ENCODE peak calls at places on chromosomes 5 and 9, in five cellular contexts. One of them, this sample, is unnamed.

GRCh38 chr5:108753331-108753730 is 5.6 kb downstream of the FER start:
- DNase-seq in tibial artery: no peak
- DNase-seq in mammary epithelial cell: peak
- DNase-seq in AG09309: no peak
- DNase-seq in heart left ventricle: no peak
- DNase-seq in this sample: peak

GRCh38 chr9:114359801-114360200 is 28.0 kb downstream of the AKNA start:
- DNase-seq in heart left ventricle: no peak
- DNase-seq in mammary epithelial cell: no peak
- DNase-seq in tibial artery: no peak
- DNase-seq in AG09309: no peak
- DNase-seq in this sample: no peak

GRCh38 chr5:120446896-120447295 is 17.2 kb upstream of the PRR16 start:
- DNase-seq in AG09309: peak
- DNase-seq in tibial artery: no peak
- DNase-seq in heart left ventricle: no peak
- DNase-seq in mammary epithelial cell: no peak
- DNase-seq in this sample: peak

GRCh38 chr5:170254056-170254455 is 21.3 kb downstream of the C5orf58 start:
- DNase-seq in tibial artery: no peak
- DNase-seq in AG09309: no peak
- DNase-seq in heart left ventricle: no peak
- DNase-seq in mammary epithelial cell: peak
- DNase-seq in this sample: no peak

GRCh38 chr5:178542455-178542854 is 47.7 kb downstream of the COL23A1 start:
- DNase-seq in heart left ventricle: no peak
- DNase-seq in AG09309: no peak
- DNase-seq in tibial artery: no peak
- DNase-seq in mammary epithelial cell: no peak
- DNase-seq in this sample: peak

GRCh38 chr9:36744678-36745077 is 172.0 kb downstream of the MELK start:
- DNase-seq in tibial artery: no peak
- DNase-seq in AG09309: no peak
- DNase-seq in heart left ventricle: no peak
- DNase-seq in mammary epithelial cell: no peak
- DNase-seq in this sample: no peak

GRCh38 chr9:128702445-128702948 is at the start of gene PKN3:
- DNase-seq in tibial artery: peak
- DNase-seq in mammary epithelial cell: peak
- DNase-seq in AG09309: no peak
- DNase-seq in heart left ventricle: peak
- DNase-seq in this sample: peak

GRCh38 chr5:60185230-60186104 is 291.9 kb upstream of the PDE4D start:
- DNase-seq in AG09309: no peak
- DNase-seq in mammary epithelial cell: peak
- DNase-seq in tibial artery: no peak
- DNase-seq in heart left ventricle: no peak
- DNase-seq in this sample: no peak

GRCh38 chr9:35909274-35909673 is at the start of gene SPAAR:
- DNase-seq in mammary epithelial cell: no peak
- DNase-seq in heart left ventricle: no peak
- DNase-seq in tibial artery: no peak
- DNase-seq in AG09309: no peak
- DNase-seq in this sample: no peak

GRCh38 chr5:67166460-67166871 is 30.1 kb downstream of the CD180 start:
- DNase-seq in tibial artery: peak
- DNase-seq in heart left ventricle: peak
- DNase-seq in mammary epithelial cell: no peak
- DNase-seq in AG09309: no peak
- DNase-seq in this sample: no peak

GRCh38 chr9:135673941-135674340 is 10.8 kb downstream of the LCN9 start:
- DNase-seq in heart left ventricle: peak
- DNase-seq in mammary epithelial cell: no peak
- DNase-seq in AG09309: no peak
- DNase-seq in tibial artery: no peak
- DNase-seq in this sample: no peak

GRCh38 chr9:111744363-111744762 is 50.4 kb downstream of the SHOC1 start:
- DNase-seq in AG09309: no peak
- DNase-seq in mammary epithelial cell: no peak
- DNase-seq in tibial artery: no peak
- DNase-seq in heart left ventricle: no peak
- DNase-seq in this sample: peak

GRCh38 chr9:15543033-15543791 is 9.6 kb upstream of the CCDC171 start:
- DNase-seq in AG09309: no peak
- DNase-seq in mammary epithelial cell: no peak
- DNase-seq in tibial artery: no peak
- DNase-seq in heart left ventricle: no peak
- DNase-seq in this sample: no peak

GRCh38 chr9:347667-348292 is 133.1 kb downstream of the DOCK8 start:
- DNase-seq in tibial artery: no peak
- DNase-seq in AG09309: peak
- DNase-seq in heart left ventricle: no peak
- DNase-seq in mammary epithelial cell: peak
- DNase-seq in this sample: peak

GRCh38 chr9:18492612-18493011 is 18.7 kb downstream of the ADAMTSL1 start:
- DNase-seq in heart left ventricle: no peak
- DNase-seq in tibial artery: no peak
- DNase-seq in AG09309: no peak
- DNase-seq in mammary epithelial cell: no peak
- DNase-seq in this sample: peak

GRCh38 chr5:95283761-95284511 is 958 bp downstream of the MCTP1 start:
- DNase-seq in mammary epithelial cell: peak
- DNase-seq in tibial artery: no peak
- DNase-seq in AG09309: no peak
- DNase-seq in heart left ventricle: peak
- DNase-seq in this sample: no peak

GRCh38 chr9:89939893-89940292 is 335.1 kb downstream of the GADD45G start:
- DNase-seq in tibial artery: no peak
- DNase-seq in mammary epithelial cell: no peak
- DNase-seq in heart left ventricle: no peak
- DNase-seq in AG09309: no peak
- DNase-seq in this sample: no peak

GRCh38 chr5:57172466-57172961 is 1.3 kb upstream of the GPBP1 start:
- DNase-seq in tibial artery: no peak
- DNase-seq in AG09309: no peak
- DNase-seq in heart left ventricle: no peak
- DNase-seq in mammary epithelial cell: peak
- DNase-seq in this sample: no peak

GRCh38 chr5:51382759-51383493 is at the start of gene ISL1:
- DNase-seq in AG09309: peak
- DNase-seq in heart left ventricle: peak
- DNase-seq in mammary epithelial cell: peak
- DNase-seq in tibial artery: no peak
- DNase-seq in this sample: peak

GRCh38 chr5:135028791-135029467 is 5.1 kb downstream of the PITX1 start:
- DNase-seq in tibial artery: no peak
- DNase-seq in mammary epithelial cell: no peak
- DNase-seq in heart left ventricle: no peak
- DNase-seq in AG09309: no peak
- DNase-seq in this sample: no peak

GRCh38 chr5:20105915-20106314 is 117.9 kb upstream of the CDH18 start:
- DNase-seq in AG09309: no peak
- DNase-seq in mammary epithelial cell: no peak
- DNase-seq in tibial artery: no peak
- DNase-seq in heart left ventricle: no peak
- DNase-seq in this sample: no peak

DNA sequence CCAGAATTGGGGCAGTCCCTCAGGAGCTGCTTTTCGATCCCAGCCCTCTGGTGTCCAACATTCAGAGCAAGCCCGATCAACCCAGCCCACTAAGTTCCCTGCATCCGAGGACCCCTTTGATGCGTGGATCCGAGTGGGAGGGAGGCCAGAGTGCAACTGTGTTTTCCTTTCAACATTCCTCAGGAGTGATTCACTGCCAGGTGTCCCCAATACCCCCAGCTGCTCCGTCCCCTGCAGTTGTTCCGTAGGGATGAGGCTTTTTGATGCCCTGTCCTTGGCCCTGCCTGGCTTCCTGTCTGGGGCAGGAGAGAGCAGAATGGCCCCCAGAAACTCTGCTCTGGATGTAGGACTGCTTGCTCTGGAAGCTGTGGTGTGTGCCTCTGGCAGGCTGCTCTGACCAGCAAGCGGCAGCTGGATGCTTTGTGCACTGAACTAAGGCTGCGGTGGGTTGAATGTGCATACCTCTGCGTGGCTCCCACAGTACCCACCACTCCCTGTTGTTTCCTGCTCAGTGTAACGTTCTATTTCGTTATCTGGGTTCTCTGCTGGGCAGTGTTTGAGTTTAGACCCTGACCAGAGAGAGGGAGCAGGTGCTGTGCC is 117.5 kb downstream of the BOD1 start:
- DNase-seq in heart left ventricle: no peak
- DNase-seq in mammary epithelial cell: no peak
- DNase-seq in tibial artery: no peak
- DNase-seq in AG09309: no peak
- DNase-seq in this sample: no peak
- H3K4me3 ChIP-seq in heart left ventricle: no peak
- H3K4me3 ChIP-seq in mammary epithelial cell: no peak
- H3K4me3 ChIP-seq in tibial artery: no peak
- H3K4me3 ChIP-seq in AG09309: no peak
- H3K4me3 ChIP-seq in this sample: no peak

GRCh38 chr9:120875643-120875953 is 1.4 kb downstream of the PHF19 start:
- DNase-seq in tibial artery: no peak
- DNase-seq in heart left ventricle: no peak
- DNase-seq in mammary epithelial cell: no peak
- DNase-seq in AG09309: no peak
- DNase-seq in this sample: no peak

GRCh38 chr9:120876842-120877240 is at the start of gene PHF19:
- DNase-seq in heart left ventricle: peak
- DNase-seq in AG09309: no peak
- DNase-seq in mammary epithelial cell: peak
- DNase-seq in tibial artery: peak
- DNase-seq in this sample: peak

GRCh38 chr9:120874861-120875565 is 2.0 kb downstream of the PHF19 start:
- DNase-seq in tibial artery: no peak
- DNase-seq in AG09309: no peak
- DNase-seq in mammary epithelial cell: no peak
- DNase-seq in heart left ventricle: no peak
- DNase-seq in this sample: no peak

GRCh38 chr9:120877276-120878034 is 467 bp upstream of the PHF19 start:
- DNase-seq in mammary epithelial cell: peak
- DNase-seq in tibial artery: peak
- DNase-seq in heart left ventricle: peak
- DNase-seq in AG09309: no peak
- DNase-seq in this sample: peak

DNA sequence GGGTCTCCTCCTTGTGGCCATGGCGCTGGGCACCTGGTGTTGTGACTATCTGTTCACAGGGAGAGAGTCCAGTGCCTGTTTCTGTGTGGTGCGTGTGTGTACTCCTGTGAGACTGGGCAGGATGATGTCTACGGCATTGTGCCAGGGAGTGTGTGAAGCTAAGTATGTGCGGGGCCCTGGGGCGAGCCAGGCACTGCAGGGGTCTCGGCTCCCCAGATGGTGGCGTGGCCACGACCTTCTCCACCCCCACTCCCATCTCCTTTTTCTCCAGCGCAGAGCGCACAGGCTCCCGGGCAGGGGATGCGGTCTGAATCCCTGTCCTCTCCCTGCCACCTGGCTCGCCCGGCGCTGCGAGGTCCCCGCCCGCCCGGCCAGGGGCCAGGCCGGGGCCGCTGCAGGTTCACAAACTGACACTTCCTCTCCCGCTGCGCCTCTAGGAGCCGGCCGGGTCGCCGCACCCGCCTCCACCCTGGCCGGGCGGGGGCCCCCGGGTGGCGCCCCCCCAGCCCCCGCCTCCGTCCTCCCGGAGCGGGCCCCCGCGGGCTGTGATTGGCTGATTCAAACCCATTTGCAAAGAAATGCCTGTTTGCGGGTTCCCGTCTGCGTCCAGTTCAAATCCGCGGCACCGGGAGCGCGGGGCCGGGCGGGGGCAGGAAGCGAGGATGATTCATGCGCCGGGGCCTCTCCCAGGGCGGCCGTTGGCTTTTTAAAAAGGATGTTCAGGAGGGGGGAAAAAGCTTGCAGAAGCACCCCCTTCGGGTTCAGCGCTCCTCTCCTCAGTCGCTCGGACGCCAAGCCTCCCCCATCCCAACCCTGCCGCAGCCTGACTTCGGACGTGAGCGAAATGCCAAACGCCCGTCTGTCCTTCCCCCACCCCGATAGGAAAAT is 790 bp downstream of the PHF19 start:
- DNase-seq in AG09309: no peak
- DNase-seq in mammary epithelial cell: peak
- DNase-seq in tibial artery: peak
- DNase-seq in heart left ventricle: peak
- DNase-seq in this sample: peak
- TF ChIP-seq CTCF in AG09309: no peak
- TF ChIP-seq CTCF in mammary epithelial cell: no peak
- TF ChIP-seq CTCF in tibial artery: no peak
- TF ChIP-seq CTCF in heart left ventricle: no peak
- TF ChIP-seq CTCF in this sample: no peak

DNA sequence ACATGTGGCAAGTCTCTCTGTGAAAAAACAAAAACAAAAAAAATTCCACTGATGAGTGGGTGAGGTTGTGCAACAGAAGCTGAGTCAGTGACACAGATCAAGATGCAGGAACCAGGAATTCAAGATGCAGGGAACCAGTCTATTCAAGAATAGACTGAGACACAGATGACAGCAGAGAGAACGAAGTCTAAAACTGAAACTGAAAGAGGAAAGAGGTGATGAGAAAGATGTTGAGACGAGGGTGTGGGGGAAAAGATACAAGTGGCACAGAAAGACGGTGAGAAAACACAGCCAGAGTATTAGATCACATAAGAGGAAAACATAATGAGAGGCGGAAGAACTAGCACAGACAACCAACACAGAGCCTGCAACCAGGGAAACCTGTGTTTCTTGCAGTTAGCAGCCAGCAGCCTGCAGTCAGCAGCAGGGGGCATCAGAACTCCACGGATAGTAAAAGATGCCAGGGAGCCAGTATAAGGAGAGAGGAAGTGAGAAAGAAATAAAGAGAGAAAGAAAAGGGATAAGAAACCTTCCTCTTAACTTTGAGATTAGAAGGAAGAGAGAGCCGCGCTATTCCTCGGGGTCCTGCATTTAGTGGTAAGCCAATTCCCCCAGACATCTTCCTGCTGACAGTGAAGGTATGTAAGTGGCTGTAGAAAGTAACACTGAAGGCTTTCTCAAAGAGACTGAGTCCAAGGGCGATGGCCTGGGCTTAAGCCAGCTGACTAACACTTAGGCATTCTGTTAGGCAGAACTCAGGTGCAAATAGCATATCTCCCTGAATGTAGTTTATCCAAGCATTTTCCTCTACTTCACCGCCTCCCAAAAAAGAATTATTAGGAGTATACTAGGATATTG is 79.0 kb downstream of the TLR4 start:
- DNase-seq in tibial artery: peak
- DNase-seq in AG09309: peak
- DNase-seq in heart left ventricle: peak
- DNase-seq in mammary epithelial cell: peak
- DNase-seq in this sample: peak
- H3K4me3 ChIP-seq in tibial artery: peak
- H3K4me3 ChIP-seq in AG09309: peak
- H3K4me3 ChIP-seq in heart left ventricle: peak
- H3K4me3 ChIP-seq in mammary epithelial cell: peak
- H3K4me3 ChIP-seq in this sample: peak

DNA sequence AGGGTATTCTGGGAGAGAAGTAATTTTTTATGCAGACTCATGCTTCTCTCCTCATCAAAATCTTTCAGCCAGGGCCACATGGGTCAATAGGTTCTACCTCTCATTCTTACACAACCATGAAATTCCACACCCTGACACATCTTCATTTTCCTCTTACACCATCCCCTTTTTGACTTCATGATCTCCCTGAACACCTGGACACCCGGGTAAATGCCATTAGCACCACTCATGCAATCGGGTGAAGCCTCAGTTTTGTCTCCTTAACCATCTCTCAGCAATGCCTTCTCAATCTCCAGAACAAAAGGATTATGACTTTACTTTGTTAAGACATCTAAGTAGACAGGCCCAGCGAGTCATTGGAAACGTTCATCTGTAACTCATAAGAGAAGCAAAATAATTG is 50.0 kb downstream of the ADAMTS12 start:
- DNase-seq in tibial artery: no peak
- DNase-seq in heart left ventricle: no peak
- DNase-seq in AG09309: no peak
- DNase-seq in mammary epithelial cell: peak
- DNase-seq in this sample: no peak
- TF ChIP-seq CTCF in tibial artery: no peak
- TF ChIP-seq CTCF in heart left ventricle: no peak
- TF ChIP-seq CTCF in AG09309: no peak
- TF ChIP-seq CTCF in mammary epithelial cell: no peak
- TF ChIP-seq CTCF in this sample: no peak

This sample was measured in AG10803.